ENCODE peak calls at places on chromosomes 7 and 10, in nine cellular contexts. S is A549, Y is sigmoid colon, C is uterus, K is tibial nerve, R is body of pancreas, U is breast epithelium, P is adrenal gland, G is thyroid gland. B is an unnamed sample.

GRCh38 chr10:61354538-61354937 is 98.6 kb downstream of the TMEM26 start:
- DNase-seq in C (no peak), K (no peak), Y (no peak), U (no peak), P (no peak), G (no peak), R (no peak), S (no peak), B (no peak)

GRCh38 chr10:127254276-127254675 is 57.9 kb upstream of the INSYN2A start:
- DNase-seq in Y (no peak), C (no peak), S (no peak), U (no peak), P (no peak), G (no peak), R (no peak), K (no peak), B (no peak)

GRCh38 chr10:123391275-123392028 is 237.2 kb downstream of the BUB3 start:
- DNase-seq in P (no peak), U (no peak), G (no peak), C (no peak), S (no peak), Y (no peak), R (no peak), K (no peak), B (no peak)

GRCh38 chr10:110411047-110411410 is 86.7 kb upstream of the DUSP5 start:
- DNase-seq in U (peak), K (no peak), C (peak), P (no peak), R (no peak), S (peak), Y (peak), G (peak), B (no peak)

GRCh38 chr7:81816312-81816711 is 46.5 kb upstream of the HGF start:
- DNase-seq in Y (no peak), U (no peak), R (no peak), P (no peak), S (no peak), C (no peak), K (no peak), G (no peak), B (no peak)

GRCh38 chr10:17023386-17024298 is 106.0 kb downstream of the CUBN start:
- DNase-seq in Y (peak), S (peak), R (peak), G (peak), U (peak), K (peak), C (peak), P (no peak), B (peak)

GRCh38 chr10:115558252-115558651 is 465.1 kb downstream of the ATRNL1 start:
- DNase-seq in R (no peak), G (no peak), P (no peak), U (no peak), C (no peak), K (no peak), Y (no peak), S (no peak), B (no peak)

GRCh38 chr7:157389951-157390730 is 53.3 kb downstream of the DNAJB6 start:
- DNase-seq in G (peak), Y (no peak), U (no peak), K (no peak), C (no peak), S (no peak), R (no peak), P (no peak), B (no peak)

GRCh38 chr10:3090914-3091313 is 23.6 kb downstream of the PFKP start:
- DNase-seq in P (peak), U (peak), G (peak), S (peak), C (peak), K (no peak), Y (no peak), R (peak), B (no peak)

GRCh38 chr7:27740449-27741086 is 606 bp downstream of the TAX1BP1 start:
- DNase-seq in K (peak), C (peak), G (peak), S (peak), R (peak), Y (peak), U (peak), P (peak), B (peak)

GRCh38 chr7:376306-376969 is 86.5 kb downstream of the FOXL3 start:
- DNase-seq in K (no peak), U (peak), G (peak), Y (no peak), C (peak), P (no peak), R (peak), S (no peak), B (no peak)

GRCh38 chr10:126661841-126662520 is 8.5 kb downstream of the C10orf90 start:
- DNase-seq in G (no peak), C (no peak), K (no peak), U (no peak), P (no peak), S (no peak), Y (no peak), R (no peak), B (no peak)

GRCh38 chr10:97701438-97702064 is 12.0 kb upstream of the MARVELD1 start:
- DNase-seq in C (no peak), G (peak), P (peak), S (peak), U (no peak), R (peak), K (peak), Y (no peak), B (peak)

GRCh38 chr7:56229631-56230030 is 113.4 kb upstream of the NUPR2 start:
- DNase-seq in U (no peak), G (no peak), Y (no peak), C (no peak), P (no peak), R (no peak), S (no peak), K (no peak), B (no peak)

GRCh38 chr10:49174261-49174925 is 13.8 kb downstream of the TMEM273 start:
- DNase-seq in C (no peak), R (no peak), S (no peak), P (no peak), Y (no peak), U (no peak), K (no peak), G (no peak), B (no peak)

GRCh38 chr7:135771961-135772638 is 23.5 kb upstream of the FAM180A start:
- DNase-seq in P (no peak), U (no peak), K (no peak), R (no peak), S (no peak), G (no peak), Y (no peak), C (no peak), B (no peak)

GRCh38 chr7:6530626-6531491 is 20.4 kb downstream of the GRID2IP start:
- DNase-seq in U (no peak), Y (no peak), G (no peak), K (no peak), S (no peak), C (no peak), P (no peak), R (no peak), B (no peak)

GRCh38 chr7:43721193-43721806 is 8.0 kb downstream of the COA1 start:
- DNase-seq in P (no peak), C (no peak), K (peak), G (no peak), U (no peak), Y (no peak), S (peak), R (no peak), B (no peak)

GRCh38 chr7:17677408-17677807 is 262.9 kb downstream of the SNX13 start:
- DNase-seq in C (no peak), S (no peak), K (no peak), G (no peak), U (no peak), R (no peak), Y (no peak), P (no peak), B (no peak)

GRCh38 chr7:30470163-30470770 is 8.3 kb downstream of the NOD1 start:
- DNase-seq in Y (peak), K (no peak), G (peak), P (peak), U (no peak), R (peak), S (peak), C (no peak), B (no peak)

GRCh38 chr10:132628966-132629900 is 91.6 kb downstream of the INPP5A start:
- DNase-seq in P (no peak), C (peak), G (no peak), K (no peak), R (peak), U (no peak), Y (peak), S (no peak), B (no peak)

GRCh38 chr7:386385-386784 is 96.4 kb downstream of the FOXL3 start:
- DNase-seq in U (peak), Y (no peak), P (no peak), S (no peak), R (no peak), G (no peak), C (peak), K (no peak), B (no peak)

GRCh38 chr7:134289423-134289822 is 27.3 kb downstream of the SLC35B4 start:
- DNase-seq in K (no peak), G (no peak), C (no peak), U (no peak), S (no peak), P (no peak), Y (no peak), R (no peak), B (no peak)

GRCh38 chr10:50621981-50622496 is 1.7 kb downstream of the SGMS1 start:
- DNase-seq in S (peak), R (peak), P (peak), C (peak), U (peak), K (peak), Y (peak), G (peak), B (peak)

GRCh38 chr10:8069108-8069507 is 14.6 kb downstream of the GATA3 start:
- DNase-seq in K (no peak), Y (peak), R (no peak), C (no peak), S (no peak), P (no peak), U (no peak), G (no peak), B (no peak)

GRCh38 chr10:33509231-33509871 is 174.9 kb upstream of the NRP1 start:
- DNase-seq in K (peak), U (peak), Y (peak), C (peak), R (peak), S (peak), P (peak), G (peak), B (peak)

GRCh38 chr7:128098629-128099028 is 67.4 kb upstream of the LRRC4 start:
- DNase-seq in G (no peak), R (no peak), Y (no peak), P (no peak), C (no peak), S (no peak), K (no peak), U (no peak), B (no peak)

GRCh38 chr7:128102490-128103291 is 71.5 kb upstream of the LRRC4 start:
- DNase-seq in R (no peak), P (no peak), Y (no peak), U (no peak), S (no peak), K (no peak), C (no peak), G (no peak), B (no peak)

GRCh38 chr7:128099204-128099671 is 68.0 kb upstream of the LRRC4 start:
- DNase-seq in G (no peak), Y (no peak), R (no peak), C (no peak), U (no peak), K (no peak), P (no peak), S (no peak), B (no peak)

GRCh38 chr7:128100949-128101713 is 69.9 kb upstream of the LRRC4 start:
- DNase-seq in S (no peak), R (no peak), G (no peak), P (no peak), C (no peak), K (no peak), Y (no peak), U (no peak), B (no peak)

GRCh38 chr7:128100225-128100948 is 69.2 kb upstream of the LRRC4 start:
- DNase-seq in U (no peak), G (no peak), S (no peak), P (no peak), R (no peak), K (no peak), Y (no peak), C (no peak), B (no peak)
- TF ChIP-seq POLR2A in U (no peak), G (no peak), S (no peak), P (no peak), R (no peak), K (no peak), Y (no peak), C (no peak), B (no peak)

GRCh38 chr7:155591055-155591750 is 44.8 kb upstream of the CNPY1 start:
- DNase-seq in R (no peak), U (no peak), S (peak), G (no peak), K (no peak), C (no peak), Y (no peak), P (no peak), B (no peak)

GRCh38 chr7:155588468-155588998 is 42.2 kb upstream of the CNPY1 start:
- DNase-seq in U (no peak), Y (no peak), P (no peak), R (no peak), K (no peak), G (no peak), C (no peak), S (no peak), B (no peak)

GRCh38 chr7:155589001-155589980 is 42.9 kb upstream of the CNPY1 start:
- DNase-seq in R (no peak), K (no peak), G (no peak), U (no peak), S (no peak), C (no peak), Y (no peak), P (no peak), B (no peak)

GRCh38 chr7:155587486-155587885 is 41.1 kb upstream of the CNPY1 start:
- DNase-seq in G (no peak), Y (no peak), K (no peak), R (no peak), S (no peak), P (no peak), C (no peak), U (no peak), B (no peak)

GRCh38 chr7:155590215-155591023 is 44.1 kb upstream of the CNPY1 start:
- DNase-seq in G (no peak), S (no peak), R (peak), P (peak), K (no peak), Y (no peak), C (no peak), U (no peak), B (peak)
- TF ChIP-seq POLR2A in G (no peak), S (no peak), R (no peak), P (no peak), K (no peak), Y (no peak), C (no peak), U (no peak), B (no peak)

GRCh38 chr7:100678291-100678984 is 4.9 kb downstream of the GNB2 start:
- DNase-seq in G (no peak), U (no peak), S (no peak), C (no peak), K (no peak), R (no peak), Y (peak), P (peak), B (no peak)
- TF ChIP-seq POLR2A in G (no peak), U (no peak), S (no peak), C (no peak), K (no peak), R (no peak), Y (no peak), P (no peak), B (no peak)

GRCh38 chr10:43260911-43261577 is 5.8 kb downstream of the RASGEF1A start:
- DNase-seq in C (no peak), S (no peak), U (no peak), P (peak), K (no peak), G (no peak), R (no peak), Y (no peak), B (no peak)

GRCh38 chr10:43261578-43261965 is 5.3 kb downstream of the RASGEF1A start:
- DNase-seq in K (no peak), C (no peak), G (no peak), S (no peak), U (no peak), R (no peak), P (no peak), Y (no peak), B (no peak)

GRCh38 chr10:43259248-43259980 is 7.5 kb downstream of the RASGEF1A start:
- DNase-seq in P (peak), R (no peak), Y (no peak), G (no peak), K (peak), S (no peak), U (no peak), C (no peak), B (no peak)

GRCh38 chr10:43258922-43259247 is 8.0 kb downstream of the RASGEF1A start:
- DNase-seq in R (no peak), G (no peak), C (no peak), P (no peak), Y (no peak), K (peak), S (no peak), U (no peak), B (no peak)

GRCh38 chr10:43259981-43260761 is 6.7 kb downstream of the RASGEF1A start:
- DNase-seq in P (peak), U (peak), Y (peak), K (no peak), R (peak), S (no peak), C (no peak), G (no peak), B (no peak)
- TF ChIP-seq POLR2A in P (no peak), U (no peak), Y (no peak), K (no peak), R (no peak), S (no peak), C (no peak), G (no peak), B (no peak)

DNA sequence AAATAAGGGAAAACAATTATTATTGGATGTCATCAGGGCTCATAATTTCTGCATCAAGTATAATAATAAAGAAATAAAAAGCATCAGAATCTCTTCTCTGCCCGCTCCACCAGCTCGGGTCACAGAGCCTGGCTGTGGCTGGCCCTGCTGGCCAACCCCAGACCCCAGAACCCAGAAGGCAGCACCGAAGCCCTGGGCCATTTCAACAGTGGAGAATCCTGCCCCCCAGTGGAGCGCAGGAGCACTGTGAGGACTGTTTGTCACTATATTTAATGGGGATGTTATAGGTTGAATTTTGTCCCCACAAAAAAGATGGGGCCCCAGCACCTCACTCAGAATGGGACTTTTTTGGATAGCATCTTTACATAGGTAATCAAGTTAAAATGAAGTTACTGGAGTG is 27.3 kb downstream of the DENND11 start:
- DNase-seq in S (no peak), C (no peak), U (no peak), K (no peak), Y (no peak), R (no peak), P (no peak), G (no peak), B (no peak)
- TF ChIP-seq POLR2A in S (no peak), C (no peak), U (no peak), K (no peak), Y (no peak), R (no peak), P (no peak), G (no peak), B (no peak)

DNA sequence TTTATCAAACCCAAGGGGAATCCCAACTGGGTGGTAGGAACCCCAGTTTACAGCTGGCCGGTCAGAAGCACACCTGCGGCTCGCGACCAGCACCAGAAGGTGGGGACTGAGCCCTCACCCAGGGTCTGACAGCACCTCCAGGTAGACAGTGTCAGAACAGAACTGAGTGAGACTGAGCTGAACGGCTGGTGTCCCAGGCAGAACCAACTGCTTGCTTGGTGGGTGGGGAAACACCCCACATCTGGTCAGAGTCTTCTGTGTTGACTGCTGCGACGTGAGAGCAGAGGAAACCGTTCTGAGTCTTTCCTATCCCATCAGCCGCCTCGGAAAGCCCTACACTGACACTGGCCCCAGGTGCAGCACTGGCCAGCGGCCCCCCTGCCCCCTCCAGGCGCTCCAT is 160.7 kb downstream of the MAD1L1 start:
- DNase-seq in G (no peak), Y (no peak), K (no peak), C (no peak), P (no peak), S (no peak), R (no peak), U (no peak), B (no peak)
- TF ChIP-seq POLR2A in G (no peak), Y (no peak), K (no peak), C (no peak), P (no peak), S (no peak), R (no peak), U (no peak), B (no peak)

GRCh38 chr10:89701238-89702120 is at the start of gene KIF20B:
- DNase-seq in C (peak), R (peak), G (peak), P (peak), U (peak), Y (peak), K (peak), S (peak), B (peak)
- TF ChIP-seq POLR2A in C (peak), R (peak), G (peak), P (peak), U (no peak), Y (peak), K (peak), S (peak), B (peak)

GRCh38 chr7:150481207-150481920 is 30.9 kb downstream of the GIMAP8 start:
- DNase-seq in K (no peak), P (no peak), S (no peak), Y (no peak), U (no peak), R (no peak), C (no peak), G (no peak), B (no peak)
- TF ChIP-seq POLR2A in K (no peak), P (no peak), S (no peak), Y (no peak), U (no peak), R (no peak), C (no peak), G (no peak), B (no peak)

B was measured in H54.